ENCODE peak calls at places on chromosomes 11 and 22, in eight cellular contexts. One of them, this sample, is unnamed.

GRCh38 chr11:68872216-68873003 is 30.7 kb upstream of the CPT1A start:
- DNase-seq in mesothelial cell of epicardium: no peak
- DNase-seq in AG20443: no peak
- DNase-seq in activated CD8-positive, alpha-beta memory T cell treated with anti-CD3 and anti-CD28 coated beads for 24 hours: no peak
- DNase-seq in activated naive CD8-positive, alpha-beta T cell treated with anti-CD3 and anti-CD28 coated beads, Interleukin-2, amount 50 U/mL, for 24 hours: no peak
- DNase-seq in stimulated activated CD4-positive, alpha-beta T cell treated with anti-CD3 and anti-CD28 coated beads, Interleukin-2, amount 100 ng/mL, for 48 hours: no peak
- DNase-seq in skeletal muscle cell: no peak
- DNase-seq in AG10803: peak; percentile 38
- DNase-seq in this sample: no peak

GRCh38 chr22:37887610-37888378 is 18.3 kb upstream of the MICALL1 start:
- DNase-seq in mesothelial cell of epicardium: no peak
- DNase-seq in AG20443: peak; percentile 89
- DNase-seq in activated CD8-positive, alpha-beta memory T cell treated with anti-CD3 and anti-CD28 coated beads for 24 hours: no peak
- DNase-seq in activated naive CD8-positive, alpha-beta T cell treated with anti-CD3 and anti-CD28 coated beads, Interleukin-2, amount 50 U/mL, for 24 hours: no peak
- DNase-seq in stimulated activated CD4-positive, alpha-beta T cell treated with anti-CD3 and anti-CD28 coated beads, Interleukin-2, amount 100 ng/mL, for 48 hours: no peak
- DNase-seq in skeletal muscle cell: no peak
- DNase-seq in AG10803: peak; percentile 94
- DNase-seq in this sample: peak; percentile 99

GRCh38 chr11:43997022-43997665 is 50.6 kb upstream of the ACCSL start:
- DNase-seq in mesothelial cell of epicardium: no peak
- DNase-seq in AG20443: no peak
- DNase-seq in activated CD8-positive, alpha-beta memory T cell treated with anti-CD3 and anti-CD28 coated beads for 24 hours: no peak
- DNase-seq in activated naive CD8-positive, alpha-beta T cell treated with anti-CD3 and anti-CD28 coated beads, Interleukin-2, amount 50 U/mL, for 24 hours: no peak
- DNase-seq in stimulated activated CD4-positive, alpha-beta T cell treated with anti-CD3 and anti-CD28 coated beads, Interleukin-2, amount 100 ng/mL, for 48 hours: no peak
- DNase-seq in skeletal muscle cell: no peak
- DNase-seq in AG10803: no peak
- DNase-seq in this sample: no peak

GRCh38 chr11:69497221-69497787 is 15.8 kb downstream of the LINC01488 start:
- DNase-seq in mesothelial cell of epicardium: peak; percentile 60
- DNase-seq in AG20443: peak; percentile 97
- DNase-seq in activated CD8-positive, alpha-beta memory T cell treated with anti-CD3 and anti-CD28 coated beads for 24 hours: no peak
- DNase-seq in activated naive CD8-positive, alpha-beta T cell treated with anti-CD3 and anti-CD28 coated beads, Interleukin-2, amount 50 U/mL, for 24 hours: no peak
- DNase-seq in stimulated activated CD4-positive, alpha-beta T cell treated with anti-CD3 and anti-CD28 coated beads, Interleukin-2, amount 100 ng/mL, for 48 hours: no peak
- DNase-seq in skeletal muscle cell: peak; percentile 89
- DNase-seq in AG10803: peak; percentile 98
- DNase-seq in this sample: peak; percentile 99

GRCh38 chr11:119666463-119667131 is 62.4 kb downstream of the NECTIN1 start:
- DNase-seq in mesothelial cell of epicardium: peak; percentile 36
- DNase-seq in AG20443: peak; percentile 93
- DNase-seq in activated CD8-positive, alpha-beta memory T cell treated with anti-CD3 and anti-CD28 coated beads for 24 hours: peak; percentile 85
- DNase-seq in activated naive CD8-positive, alpha-beta T cell treated with anti-CD3 and anti-CD28 coated beads, Interleukin-2, amount 50 U/mL, for 24 hours: peak; percentile 69
- DNase-seq in stimulated activated CD4-positive, alpha-beta T cell treated with anti-CD3 and anti-CD28 coated beads, Interleukin-2, amount 100 ng/mL, for 48 hours: peak; percentile 65
- DNase-seq in skeletal muscle cell: no peak
- DNase-seq in AG10803: peak; percentile 60
- DNase-seq in this sample: peak; percentile 91

GRCh38 chr11:77876045-77876444 is 55.1 kb downstream of the AAMDC start:
- DNase-seq in mesothelial cell of epicardium: no peak
- DNase-seq in AG20443: no peak
- DNase-seq in activated CD8-positive, alpha-beta memory T cell treated with anti-CD3 and anti-CD28 coated beads for 24 hours: no peak
- DNase-seq in activated naive CD8-positive, alpha-beta T cell treated with anti-CD3 and anti-CD28 coated beads, Interleukin-2, amount 50 U/mL, for 24 hours: no peak
- DNase-seq in stimulated activated CD4-positive, alpha-beta T cell treated with anti-CD3 and anti-CD28 coated beads, Interleukin-2, amount 100 ng/mL, for 48 hours: no peak
- DNase-seq in skeletal muscle cell: no peak
- DNase-seq in AG10803: no peak
- DNase-seq in this sample: no peak

GRCh38 chr11:64800633-64801464 is 2.2 kb downstream of the MAP4K2 start:
- DNase-seq in mesothelial cell of epicardium: no peak
- DNase-seq in AG20443: no peak
- DNase-seq in activated CD8-positive, alpha-beta memory T cell treated with anti-CD3 and anti-CD28 coated beads for 24 hours: no peak
- DNase-seq in activated naive CD8-positive, alpha-beta T cell treated with anti-CD3 and anti-CD28 coated beads, Interleukin-2, amount 50 U/mL, for 24 hours: no peak
- DNase-seq in stimulated activated CD4-positive, alpha-beta T cell treated with anti-CD3 and anti-CD28 coated beads, Interleukin-2, amount 100 ng/mL, for 48 hours: no peak
- DNase-seq in skeletal muscle cell: no peak
- DNase-seq in AG10803: no peak
- DNase-seq in this sample: no peak

GRCh38 chr22:49186293-49186692 is 641.4 kb downstream of the BRD1 start:
- DNase-seq in mesothelial cell of epicardium: no peak
- DNase-seq in AG20443: no peak
- DNase-seq in activated CD8-positive, alpha-beta memory T cell treated with anti-CD3 and anti-CD28 coated beads for 24 hours: no peak
- DNase-seq in activated naive CD8-positive, alpha-beta T cell treated with anti-CD3 and anti-CD28 coated beads, Interleukin-2, amount 50 U/mL, for 24 hours: no peak
- DNase-seq in stimulated activated CD4-positive, alpha-beta T cell treated with anti-CD3 and anti-CD28 coated beads, Interleukin-2, amount 100 ng/mL, for 48 hours: no peak
- DNase-seq in skeletal muscle cell: no peak
- DNase-seq in AG10803: no peak
- DNase-seq in this sample: no peak

GRCh38 chr22:26884921-26885320 is 227.5 kb downstream of the MIAT start:
- DNase-seq in mesothelial cell of epicardium: no peak
- DNase-seq in AG20443: no peak
- DNase-seq in activated CD8-positive, alpha-beta memory T cell treated with anti-CD3 and anti-CD28 coated beads for 24 hours: no peak
- DNase-seq in activated naive CD8-positive, alpha-beta T cell treated with anti-CD3 and anti-CD28 coated beads, Interleukin-2, amount 50 U/mL, for 24 hours: no peak
- DNase-seq in stimulated activated CD4-positive, alpha-beta T cell treated with anti-CD3 and anti-CD28 coated beads, Interleukin-2, amount 100 ng/mL, for 48 hours: no peak
- DNase-seq in skeletal muscle cell: peak; percentile 37
- DNase-seq in AG10803: peak; percentile 20
- DNase-seq in this sample: no peak

GRCh38 chr22:30015846-30016245 is 64.4 kb upstream of the HORMAD2 start:
- DNase-seq in mesothelial cell of epicardium: no peak
- DNase-seq in AG20443: peak; percentile 84
- DNase-seq in activated CD8-positive, alpha-beta memory T cell treated with anti-CD3 and anti-CD28 coated beads for 24 hours: no peak
- DNase-seq in activated naive CD8-positive, alpha-beta T cell treated with anti-CD3 and anti-CD28 coated beads, Interleukin-2, amount 50 U/mL, for 24 hours: no peak
- DNase-seq in stimulated activated CD4-positive, alpha-beta T cell treated with anti-CD3 and anti-CD28 coated beads, Interleukin-2, amount 100 ng/mL, for 48 hours: no peak
- DNase-seq in skeletal muscle cell: peak; percentile 33
- DNase-seq in AG10803: peak; percentile 84
- DNase-seq in this sample: no peak

GRCh38 chr11:3920148-3920852 is 64.8 kb downstream of the STIM1 start:
- DNase-seq in mesothelial cell of epicardium: no peak
- DNase-seq in AG20443: peak; percentile 49
- DNase-seq in activated CD8-positive, alpha-beta memory T cell treated with anti-CD3 and anti-CD28 coated beads for 24 hours: peak; percentile 80
- DNase-seq in activated naive CD8-positive, alpha-beta T cell treated with anti-CD3 and anti-CD28 coated beads, Interleukin-2, amount 50 U/mL, for 24 hours: peak; percentile 75
- DNase-seq in stimulated activated CD4-positive, alpha-beta T cell treated with anti-CD3 and anti-CD28 coated beads, Interleukin-2, amount 100 ng/mL, for 48 hours: peak; percentile 52
- DNase-seq in skeletal muscle cell: peak; percentile 25
- DNase-seq in AG10803: peak; percentile 86
- DNase-seq in this sample: no peak

This sample was measured in islet precursor cell.